ENCODE peak calls at places on chromosome 13, in nine cellular contexts. O, V, Z, E, F, K, J, N and Q are unnamed samples.

GRCh38 chr13:52070929-52071523 is 46.5 kb downstream of the UTP14C start:
- DNase-seq in K (no peak), O (no peak), F (no peak), E (no peak), V (peak; percentile 19), Z (no peak), J (no peak), N (no peak), Q (no peak)

GRCh38 chr13:48126944-48127814 is 32.3 kb upstream of the MED4 start:
- DNase-seq in K (peak; percentile 36), V (peak; percentile 75), N (peak; percentile 74), O (peak; percentile 85), E (peak; percentile 65), Z (peak; percentile 23), F (peak; percentile 32), J (peak; percentile 55), Q (no peak)

GRCh38 chr13:73880365-73880764 is 253.8 kb downstream of the KLF12 start:
- DNase-seq in Z (no peak), N (no peak), J (no peak), F (no peak), E (no peak), V (peak; percentile 42), K (no peak), O (no peak), Q (no peak)

GRCh38 chr13:41199526-41199925 is 5.2 kb upstream of the KBTBD7 start:
- DNase-seq in O (no peak), N (no peak), F (no peak), E (no peak), K (no peak), Z (no peak), J (no peak), V (no peak), Q (no peak)

GRCh38 chr13:22461854-22462565 is 718.8 kb upstream of the SGCG start:
- DNase-seq in F (no peak), Z (no peak), O (no peak), K (no peak), J (no peak), V (no peak), E (no peak), N (no peak), Q (no peak)

GRCh38 chr13:47277774-47278173 is 380.9 kb upstream of the HTR2A start:
- DNase-seq in J (no peak), Z (no peak), O (no peak), E (no peak), V (no peak), F (no peak), K (no peak), N (no peak), Q (no peak)

GRCh38 chr13:113948034-113948742 is 25.7 kb downstream of the C13orf46 start:
- DNase-seq in E (no peak), N (no peak), J (no peak), F (no peak), O (peak; percentile 38), K (no peak), Z (no peak), V (no peak), Q (no peak)

GRCh38 chr13:30832845-30833332 is 73.2 kb upstream of the MEDAG start:
- DNase-seq in N (no peak), J (peak; percentile 59), V (peak; percentile 92), Z (no peak), K (no peak), F (no peak), E (peak; percentile 78), O (peak; percentile 64), Q (no peak)

GRCh38 chr13:72875233-72875632 is 93.3 kb downstream of the PIBF1 start:
- DNase-seq in V (peak; percentile 35), K (no peak), N (no peak), J (no peak), E (no peak), Z (no peak), O (no peak), F (no peak), Q (no peak)

GRCh38 chr13:42968906-42969305 is 23.1 kb downstream of the EPSTI1 start:
- DNase-seq in K (no peak), F (no peak), O (no peak), N (no peak), Z (no peak), E (peak; percentile 53), V (no peak), J (no peak), Q (no peak)

GRCh38 chr13:27621366-27622101 is at the start of gene POLR1D:
- DNase-seq in K (no peak), V (peak; percentile 92), O (peak; percentile 88), N (peak; percentile 86), J (peak; percentile 90), E (peak; percentile 94), Z (peak; percentile 84), F (peak; percentile 78), Q (peak; percentile 92)

GRCh38 chr13:110507678-110508381 is 53.7 kb downstream of the RAB20 start:
- DNase-seq in Z (no peak), O (peak; percentile 67), V (no peak), K (no peak), J (no peak), E (no peak), F (no peak), N (no peak), Q (no peak)

GRCh38 chr13:21546372-21546771 is 57.6 kb downstream of the MICU2 start:
- DNase-seq in F (no peak), N (no peak), E (no peak), O (no peak), J (no peak), V (no peak), Z (no peak), K (no peak), Q (no peak)

GRCh38 chr13:91986771-91987515 is 588.5 kb downstream of the GPC5 start:
- DNase-seq in V (peak; percentile 8), Z (no peak), O (no peak), J (no peak), K (no peak), N (no peak), F (no peak), E (no peak), Q (no peak)

GRCh38 chr13:45143346-45143751 is 23.0 kb downstream of the GTF2F2 start:
- DNase-seq in J (no peak), O (no peak), V (no peak), E (no peak), F (no peak), K (no peak), N (no peak), Z (no peak), Q (no peak)